ENCODE peak calls at places on chromosome 2, in six cellular contexts. N, L, P, G, H and W are unnamed samples.

GRCh38 chr2:12428324-12428723 is 288.4 kb upstream of the TRIB2 start:
- DNase-seq in L (no peak), N (peak), G (no peak), P (no peak), H (no peak), W (no peak)

GRCh38 chr2:62938126-62938525 is 112.5 kb upstream of the OTX1 start:
- DNase-seq in G (no peak), P (no peak), N (peak), H (no peak), L (no peak), W (no peak)

GRCh38 chr2:42723465-42723864 is 40.5 kb downstream of the OXER1 start:
- DNase-seq in H (no peak), L (no peak), N (no peak), P (no peak), G (no peak), W (no peak)

GRCh38 chr2:19673213-19673791 is 228.5 kb downstream of the TTC32 start:
- DNase-seq in N (peak), L (no peak), G (no peak), H (no peak), P (no peak), W (no peak)

GRCh38 chr2:75667884-75668283 is 21.3 kb downstream of the MRPL19 start:
- DNase-seq in P (no peak), N (no peak), G (no peak), L (no peak), H (no peak), W (no peak)

GRCh38 chr2:234165421-234165820 is 114.9 kb downstream of the SPP2 start:
- DNase-seq in N (peak), L (no peak), G (no peak), H (no peak), P (no peak), W (no peak)

GRCh38 chr2:105732096-105732495 is 12.6 kb upstream of the NCK2 start:
- DNase-seq in G (no peak), N (no peak), H (no peak), P (no peak), L (no peak), W (no peak)

GRCh38 chr2:234266952-234267351 is 216.4 kb downstream of the SPP2 start:
- DNase-seq in N (no peak), L (no peak), H (no peak), G (no peak), P (no peak), W (no peak)

GRCh38 chr2:96082211-96083063 is 33.9 kb downstream of the ADRA2B start:
- DNase-seq in H (no peak), G (no peak), P (no peak), N (no peak), L (no peak), W (no peak)

GRCh38 chr2:221876016-221876415 is 303.9 kb upstream of the EPHA4 start:
- DNase-seq in H (no peak), N (no peak), P (no peak), G (no peak), L (no peak), W (no peak)

GRCh38 chr2:7108792-7109557 is 191.8 kb downstream of the RNF144A start:
- DNase-seq in N (no peak), H (no peak), L (no peak), P (no peak), G (no peak), W (no peak)

GRCh38 chr2:149178626-149179025 is 140.1 kb downstream of the LYPD6B start:
- DNase-seq in G (no peak), P (no peak), L (no peak), H (no peak), N (no peak), W (no peak)

GRCh38 chr2:112175333-112175732 is 37.1 kb downstream of the FBLN7 start:
- DNase-seq in N (no peak), L (no peak), H (no peak), P (no peak), G (no peak), W (no peak)

GRCh38 chr2:99940963-99941362 is 201.4 kb downstream of the AFF3 start:
- DNase-seq in P (no peak), N (peak), L (no peak), H (no peak), G (no peak), W (no peak)

GRCh38 chr2:150255528-150255927 is 231.9 kb downstream of the RND3 start:
- DNase-seq in L (no peak), G (no peak), P (no peak), N (peak), H (no peak), W (no peak)

GRCh38 chr2:235050992-235051351 is 99.2 kb downstream of the SH3BP4 start:
- DNase-seq in H (no peak), P (peak), L (no peak), G (peak), N (peak), W (no peak)

GRCh38 chr2:56531668-56532420 is 348.1 kb downstream of the CCDC85A start:
- DNase-seq in G (no peak), H (no peak), L (no peak), P (no peak), N (peak), W (no peak)